ENCODE peak calls at places on chromosomes 6 and 20, in six cellular contexts. R is HT1080, K is psoas muscle, P is fibroblast of pulmonary artery, M is NCI-H1092, J is cardiac fibroblast. X is an unnamed sample.

GRCh38 chr20:47492284-47492683 is 9.4 kb upstream of the NCOA3 start:
- DNase-seq in R (no peak), K (no peak), P (no peak), M (no peak), J (no peak), X (no peak)

GRCh38 chr6:593139-593906 is 63.6 kb downstream of the HUS1B start:
- DNase-seq in R (peak), K (no peak), P (peak), M (peak), J (peak), X (peak)

GRCh38 chr6:103854059-103854458 is 1005.7 kb downstream of the HACE1 start:
- DNase-seq in R (no peak), K (no peak), P (no peak), M (no peak), J (no peak), X (no peak)

GRCh38 chr20:46050444-46050843 is 21.4 kb downstream of the SLC12A5 start:
- DNase-seq in R (no peak), K (no peak), P (no peak), M (no peak), J (no peak), X (no peak)

GRCh38 chr6:147077251-147077650 is 127.0 kb upstream of the STXBP5 start:
- DNase-seq in R (no peak), K (no peak), P (no peak), M (peak), J (no peak), X (no peak)

GRCh38 chr6:34232901-34233300 is 3.8 kb upstream of the HMGA1 start:
- DNase-seq in R (no peak), K (no peak), P (no peak), M (no peak), J (peak), X (no peak)

GRCh38 chr6:113944701-113945100 is 26.2 kb downstream of the HDAC2 start:
- DNase-seq in R (no peak), K (no peak), P (peak), M (no peak), J (no peak), X (no peak)

GRCh38 chr6:149234051-149234962 is 83.2 kb upstream of the TAB2 start:
- DNase-seq in R (peak), K (no peak), P (peak), M (no peak), J (peak), X (no peak)

GRCh38 chr6:138161434-138162103 is at the start of gene ARFGEF3:
- DNase-seq in R (peak), K (peak), P (no peak), M (peak), J (peak), X (peak)

GRCh38 chr20:48257833-48258232 is 472.6 kb upstream of the SULF2 start:
- DNase-seq in R (no peak), K (no peak), P (no peak), M (no peak), J (no peak), X (no peak)

GRCh38 chr20:47150403-47151152 is 205.9 kb downstream of the ZMYND8 start:
- DNase-seq in R (peak), K (peak), P (peak), M (peak), J (peak), X (peak)

GRCh38 chr20:24639167-24639548 is 169.7 kb downstream of the SYNDIG1 start:
- DNase-seq in R (no peak), K (no peak), P (no peak), M (no peak), J (no peak), X (no peak)

GRCh38 chr6:56475736-56476457 is 166.8 kb downstream of the DST start:
- DNase-seq in R (no peak), K (no peak), P (peak), M (peak), J (peak), X (peak)

GRCh38 chr6:93407186-93407585 is 12.2 kb downstream of the EPHA7 start:
- DNase-seq in R (peak), K (no peak), P (peak), M (peak), J (peak), X (no peak)

GRCh38 chr6:1576711-1577110 is 33.0 kb upstream of the FOXC1 start:
- DNase-seq in R (no peak), K (no peak), P (no peak), M (no peak), J (no peak), X (no peak)

GRCh38 chr6:99940582-99940981 is 53.4 kb downstream of the MCHR2 start:
- DNase-seq in R (no peak), K (no peak), P (no peak), M (no peak), J (no peak), X (no peak)

GRCh38 chr6:70860044-70860443 is 96.8 kb downstream of the B3GAT2 start:
- DNase-seq in R (no peak), K (no peak), P (no peak), M (no peak), J (no peak), X (no peak)

GRCh38 chr20:46358336-46359058 is 47.9 kb downstream of the ELMO2 start:
- DNase-seq in R (no peak), K (no peak), P (no peak), M (no peak), J (no peak), X (no peak)

GRCh38 chr6:114058435-114058834 is 87.5 kb upstream of the HDAC2 start:
- DNase-seq in R (no peak), K (no peak), P (no peak), M (no peak), J (no peak), X (no peak)

GRCh38 chr20:47032969-47033578 is 138.4 kb downstream of the EYA2 start:
- DNase-seq in R (no peak), K (peak), P (no peak), M (no peak), J (no peak), X (no peak)

GRCh38 chr20:2693286-2693995 is 861 bp downstream of the EBF4 start:
- DNase-seq in R (no peak), K (peak), P (peak), M (peak), J (no peak), X (peak)

GRCh38 chr20:14879020-14879697 is 541.7 kb upstream of the FLRT3 start:
- DNase-seq in R (peak), K (no peak), P (peak), M (no peak), J (peak), X (no peak)

GRCh38 chr20:6636209-6637159 is 131.0 kb upstream of the BMP2 start:
- DNase-seq in R (peak), K (no peak), P (peak), M (peak), J (peak), X (no peak)

GRCh38 chr20:45963059-45964011 is 8.7 kb downstream of the ZNF335 start:
- DNase-seq in R (peak), K (no peak), P (peak), M (peak), J (peak), X (no peak)

GRCh38 chr6:33779895-33780294 is 9.0 kb downstream of the LEMD2 start:
- DNase-seq in R (no peak), K (no peak), P (no peak), M (no peak), J (no peak), X (no peak)

GRCh38 chr6:87375315-87375714 is 30.7 kb downstream of the C6orf163 start:
- DNase-seq in R (no peak), K (no peak), P (no peak), M (no peak), J (no peak), X (no peak)

GRCh38 chr6:119880840-119881239 is 531.3 kb upstream of the MAN1A1 start:
- DNase-seq in R (no peak), K (no peak), P (no peak), M (no peak), J (no peak), X (no peak)

GRCh38 chr6:19413323-19413722 is 423.8 kb upstream of the ID4 start:
- DNase-seq in R (peak), K (no peak), P (peak), M (no peak), J (peak), X (no peak)

GRCh38 chr20:61052796-61053442 is 199.1 kb upstream of the CDH4 start:
- DNase-seq in R (no peak), K (no peak), P (no peak), M (no peak), J (no peak), X (no peak)

GRCh38 chr20:51876511-51876910 is 74.2 kb upstream of the SALL4 start:
- DNase-seq in R (no peak), K (no peak), P (no peak), M (no peak), J (no peak), X (no peak)